ENCODE peak calls at places on chromosomes 12 and 14, in seven cellular contexts. D is AG08395, E is non-pigmented ciliary epithelial cell, H is GM12891, F is fibroblast of gingiva, U is GDM1, M is ELF-1. V is an unnamed sample.

GRCh38 chr12:67394600-67394999 is 125.4 kb downstream of the CAND1 start:
- DNase-seq in D (peak), E (peak), H (no peak), F (peak), U (no peak), M (no peak), V (peak)

GRCh38 chr12:497501-498160 is 37.9 kb downstream of the B4GALNT3 start:
- DNase-seq in D (no peak), E (no peak), H (no peak), F (no peak), U (no peak), M (no peak), V (no peak)

GRCh38 chr14:100862277-100862676 is 36.4 kb downstream of the MEG3 start:
- DNase-seq in D (peak), E (no peak), H (no peak), F (no peak), U (no peak), M (no peak), V (no peak)

GRCh38 chr12:1590083-1590979 is 4.0 kb downstream of the FBXL14 start:
- DNase-seq in D (no peak), E (no peak), H (no peak), F (peak), U (no peak), M (peak), V (no peak)

GRCh38 chr14:102770910-102771543 is 6.2 kb upstream of the TRAF3 start:
- DNase-seq in D (no peak), E (no peak), H (no peak), F (no peak), U (no peak), M (no peak), V (no peak)

GRCh38 chr12:53624956-53625355 is 1.2 kb downstream of the ATF7 start:
- DNase-seq in D (no peak), E (no peak), H (no peak), F (peak), U (no peak), M (peak), V (no peak)

GRCh38 chr14:104935955-104936354 is 11.3 kb downstream of the PLD4 start:
- DNase-seq in D (no peak), E (no peak), H (no peak), F (no peak), U (no peak), M (no peak), V (no peak)

GRCh38 chr14:69876848-69877306 is 2.3 kb upstream of the SMOC1 start:
- DNase-seq in D (no peak), E (no peak), H (no peak), F (no peak), U (no peak), M (no peak), V (no peak)

GRCh38 chr12:77888611-77889010 is 57.9 kb downstream of the NAV3 start:
- DNase-seq in D (peak), E (peak), H (no peak), F (peak), U (no peak), M (no peak), V (peak)

GRCh38 chr12:70355972-70356371 is 10.1 kb upstream of the KCNMB4 start:
- DNase-seq in D (no peak), E (no peak), H (no peak), F (no peak), U (no peak), M (no peak), V (no peak)

GRCh38 chr12:90909069-90909676 is 45.8 kb downstream of the CCER1 start:
- DNase-seq in D (peak), E (no peak), H (peak), F (peak), U (no peak), M (peak), V (no peak)